ENCODE peak calls at places on chromosomes 11 and 22, in eight cellular contexts. F, K, T, H, R, J, I and G are unnamed samples.

GRCh38 chr11:79262221-79262620 is 178.6 kb downstream of the TENM4 start:
- DNase-seq in F (no peak), K (no peak), T (no peak), H (no peak), R (no peak), J (no peak), I (no peak), G (no peak)

GRCh38 chr11:1162153-1162497 is 4.4 kb downstream of the MUC5AC start:
- DNase-seq in F (no peak), K (no peak), T (no peak), H (no peak), R (no peak), J (no peak), I (no peak), G (no peak)

GRCh38 chr11:13705710-13706109 is 37.2 kb downstream of the FAR1 start:
- DNase-seq in F (no peak), K (no peak), T (no peak), H (no peak), R (no peak), J (no peak), I (no peak), G (no peak)

GRCh38 chr11:125433454-125434121 is 62.5 kb downstream of the FEZ1 start:
- DNase-seq in F (peak), K (peak), T (no peak), H (peak), R (no peak), J (no peak), I (peak), G (no peak)

GRCh38 chr11:27274854-27275395 is 88.1 kb downstream of the CCDC34 start:
- DNase-seq in F (no peak), K (no peak), T (no peak), H (no peak), R (no peak), J (no peak), I (no peak), G (no peak)

GRCh38 chr11:36540998-36541397 is 26.8 kb upstream of the RAG1 start:
- DNase-seq in F (peak), K (peak), T (no peak), H (peak), R (no peak), J (no peak), I (peak), G (no peak)

GRCh38 chr11:77656362-77656761 is 18.8 kb upstream of the CLNS1A start:
- DNase-seq in F (no peak), K (no peak), T (no peak), H (no peak), R (no peak), J (no peak), I (no peak), G (no peak)

GRCh38 chr22:44097263-44098020 is 73.3 kb downstream of the PARVB start:
- DNase-seq in F (no peak), K (no peak), T (no peak), H (no peak), R (no peak), J (no peak), I (no peak), G (no peak)

GRCh38 chr11:19646921-19647320 is 65.7 kb upstream of the NAV2 start:
- DNase-seq in F (peak), K (peak), T (no peak), H (peak), R (no peak), J (no peak), I (no peak), G (no peak)

GRCh38 chr11:40125054-40125453 is 1334.4 kb downstream of the LRRC4C start:
- DNase-seq in F (no peak), K (no peak), T (no peak), H (peak), R (no peak), J (no peak), I (no peak), G (peak)

GRCh38 chr11:104000798-104001197 is 35.6 kb upstream of the DDI1 start:
- DNase-seq in F (peak), K (no peak), T (no peak), H (peak), R (no peak), J (no peak), I (no peak), G (no peak)

GRCh38 chr11:126307706-126308105 is 3.8 kb downstream of the DCPS start:
- DNase-seq in F (peak), K (no peak), T (no peak), H (peak), R (no peak), J (no peak), I (no peak), G (no peak)

GRCh38 chr11:65639623-65640482 is 2.0 kb downstream of the SIPA1 start:
- DNase-seq in F (no peak), K (no peak), T (no peak), H (no peak), R (no peak), J (no peak), I (peak), G (no peak)

GRCh38 chr11:65643971-65644370 is 6.1 kb downstream of the SIPA1 start:
- DNase-seq in F (no peak), K (no peak), T (no peak), H (peak), R (no peak), J (no peak), I (no peak), G (no peak)

GRCh38 chr11:65640483-65641207 is 2.7 kb downstream of the SIPA1 start:
- DNase-seq in F (no peak), K (peak), T (no peak), H (no peak), R (no peak), J (no peak), I (peak), G (no peak)

GRCh38 chr11:65641233-65642013 is 3.5 kb downstream of the SIPA1 start:
- DNase-seq in F (no peak), K (no peak), T (no peak), H (no peak), R (no peak), J (no peak), I (no peak), G (no peak)

GRCh38 chr11:65642014-65642671 is 4.2 kb downstream of the SIPA1 start:
- DNase-seq in F (no peak), K (no peak), T (no peak), H (no peak), R (no peak), J (no peak), I (no peak), G (no peak)
- H3K4me3 ChIP-seq in F (no peak), K (no peak), T (peak), H (no peak), R (peak), J (no peak), I (no peak), G (peak)

GRCh38 chr22:39661501-39661841 is 90.9 kb downstream of the CACNA1I start:
- DNase-seq in F (no peak), K (no peak), T (no peak), H (no peak), R (no peak), J (no peak), I (no peak), G (no peak)

GRCh38 chr22:39663751-39664150 is 93.2 kb downstream of the CACNA1I start:
- DNase-seq in F (no peak), K (no peak), T (no peak), H (no peak), R (no peak), J (no peak), I (peak), G (no peak)

GRCh38 chr22:39661842-39662676 is 91.5 kb downstream of the CACNA1I start:
- DNase-seq in F (no peak), K (no peak), T (no peak), H (no peak), R (no peak), J (no peak), I (peak), G (no peak)

GRCh38 chr22:39664485-39665200 is 94.1 kb downstream of the CACNA1I start:
- DNase-seq in F (no peak), K (no peak), T (no peak), H (no peak), R (no peak), J (no peak), I (peak), G (no peak)

DNA sequence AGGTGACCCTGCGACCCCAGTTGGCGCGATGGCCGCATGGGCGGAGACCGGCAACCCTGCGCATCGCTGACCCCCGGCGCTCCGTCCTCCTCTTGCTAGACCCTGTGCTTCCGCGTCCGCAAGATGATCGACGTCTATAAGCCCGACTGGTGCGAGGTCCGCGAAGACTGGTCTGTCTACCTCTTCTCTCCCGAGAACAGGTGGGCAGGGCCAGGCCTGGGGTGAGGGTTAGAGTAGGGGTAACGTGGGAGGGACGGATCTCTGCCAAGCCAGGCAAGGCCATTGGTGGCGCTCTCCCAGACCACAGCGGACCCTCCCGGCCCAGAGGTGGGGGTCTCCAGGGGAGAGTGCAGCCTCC is 92.1 kb downstream of the CACNA1I start:
- DNase-seq in F (no peak), K (no peak), T (no peak), H (no peak), R (no peak), J (no peak), I (no peak), G (no peak)
- TF ChIP-seq CTCF in F (no peak), K (no peak), T (no peak), H (no peak), R (no peak), J (no peak), I (no peak), G (no peak)

DNA sequence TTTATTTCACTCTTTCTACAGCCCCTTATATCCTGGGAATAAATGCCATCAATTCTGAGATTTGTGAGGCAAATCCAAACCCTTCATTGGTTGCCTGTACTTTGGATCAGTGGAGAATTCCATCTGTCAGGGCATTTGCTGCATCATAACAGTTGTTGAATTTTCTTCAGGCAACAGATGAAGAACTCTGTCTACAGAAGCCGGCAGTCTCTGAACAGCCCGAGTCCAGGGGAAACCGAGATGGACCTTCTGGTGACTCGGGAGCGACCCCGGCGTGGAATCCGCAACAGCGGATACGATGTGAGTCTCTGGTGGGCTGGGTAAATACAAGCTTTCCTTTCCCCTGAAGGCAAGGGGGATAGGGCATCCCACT is 82.3 kb downstream of the C11orf91 start:
- DNase-seq in F (no peak), K (no peak), T (no peak), H (no peak), R (no peak), J (no peak), I (no peak), G (no peak)
- H3K4me3 ChIP-seq in F (no peak), K (no peak), T (no peak), H (no peak), R (no peak), J (no peak), I (no peak), G (no peak)

GRCh38 chr11:9386086-9386485 is 1.6 kb downstream of the IPO7 start:
- DNase-seq in F (no peak), K (no peak), T (no peak), H (peak), R (no peak), J (no peak), I (no peak), G (no peak)

GRCh38 chr11:9380773-9381172 is 3.7 kb upstream of the IPO7 start:
- DNase-seq in F (no peak), K (no peak), T (no peak), H (no peak), R (no peak), J (no peak), I (no peak), G (no peak)

GRCh38 chr11:9386901-9387300 is 2.4 kb downstream of the IPO7 start:
- DNase-seq in F (no peak), K (no peak), T (no peak), H (no peak), R (no peak), J (no peak), I (no peak), G (no peak)

GRCh38 chr11:9385288-9385902 is 943 bp downstream of the IPO7 start:
- DNase-seq in F (no peak), K (no peak), T (no peak), H (no peak), R (no peak), J (no peak), I (no peak), G (no peak)

GRCh38 chr11:9384535-9385287 is at the start of gene IPO7:
- DNase-seq in F (peak), K (peak), T (peak), H (peak), R (peak), J (peak), I (peak), G (peak)
- TF ChIP-seq CTCF in F (peak), K (peak), T (peak), H (no peak), R (no peak), J (peak), I (no peak), G (peak)